ENCODE peak calls at places on chromosomes 1 and 21, in ten cellular contexts. Z is esophagus squamous epithelium; H is bronchial epithelial cell; I is Panc1; Y is CD8-positive, alpha-beta T cell; V is uterus; A is heart left ventricle; R is AG04450; T is HCT116; X is IMR-90. G is an unnamed sample.

GRCh38 chr21:45637883-45638282 is 5.6 kb upstream of the PCBP3 start:
- DNase-seq in X (no peak), R (no peak), Z (no peak), Y (no peak), T (no peak), V (no peak), A (no peak), I (no peak), H (no peak), G (no peak)

GRCh38 chr1:89657886-89658285 is 25.0 kb downstream of the LRRC8C start:
- DNase-seq in V (no peak), R (no peak), Y (no peak), T (no peak), X (peak; percentile 51), I (no peak), H (no peak), Z (no peak), A (no peak), G (no peak)

GRCh38 chr1:233959089-233959488 is 54.6 kb downstream of the SLC35F3 start:
- DNase-seq in R (no peak), I (no peak), X (no peak), A (no peak), Z (no peak), H (no peak), T (no peak), Y (no peak), V (no peak), G (no peak)

GRCh38 chr1:109620396-109620817 is 770 bp downstream of the AMPD2 start:
- DNase-seq in V (peak; percentile 66), I (no peak), X (peak; percentile 62), H (peak; percentile 31), A (no peak), Y (no peak), R (no peak), Z (no peak), T (no peak), G (peak; percentile 38)

GRCh38 chr1:30058966-30059365 is 664.4 kb downstream of the MATN1 start:
- DNase-seq in I (peak; percentile 5), V (no peak), T (peak; percentile 26), R (peak; percentile 84), A (no peak), Y (no peak), H (peak; percentile 89), X (peak; percentile 90), Z (no peak), G (peak; percentile 73)

GRCh38 chr1:189693140-189693539 is 784.5 kb downstream of the BRINP3 start:
- DNase-seq in R (no peak), X (no peak), A (no peak), Z (no peak), V (no peak), Y (no peak), T (no peak), I (no peak), H (no peak), G (no peak)

GRCh38 chr21:33944185-33944763 is 28.7 kb upstream of the ATP5PO start:
- DNase-seq in R (no peak), I (no peak), V (no peak), Y (no peak), H (no peak), T (no peak), A (no peak), Z (no peak), X (no peak), G (no peak)

GRCh38 chr1:12196641-12197482 is 30.1 kb downstream of the TNFRSF1B start:
- DNase-seq in H (no peak), Z (no peak), X (no peak), R (no peak), V (no peak), T (no peak), I (no peak), Y (no peak), A (peak; percentile 70), G (no peak)

GRCh38 chr1:2300004-2300771 is 72.1 kb downstream of the SKI start:
- DNase-seq in A (no peak), R (no peak), H (no peak), X (no peak), T (no peak), I (no peak), V (no peak), Z (no peak), Y (peak; percentile 59), G (no peak)

GRCh38 chr1:119912963-119913362 is 16.6 kb upstream of the ADAM30 start:
- DNase-seq in V (no peak), A (no peak), T (no peak), R (no peak), Z (no peak), H (no peak), X (no peak), Y (no peak), I (no peak), G (no peak)

GRCh38 chr1:76109404-76109803 is 34.9 kb downstream of the ST6GALNAC3 start:
- DNase-seq in R (no peak), H (no peak), Y (no peak), A (no peak), Z (no peak), I (no peak), X (no peak), T (no peak), V (no peak), G (no peak)

GRCh38 chr1:76109901-76110560 is 35.5 kb downstream of the ST6GALNAC3 start:
- DNase-seq in T (no peak), R (no peak), Y (no peak), V (no peak), I (no peak), A (no peak), X (no peak), Z (no peak), H (no peak), G (no peak)

GRCh38 chr1:76106719-76107235 is 32.2 kb downstream of the ST6GALNAC3 start:
- DNase-seq in Y (no peak), T (no peak), A (no peak), H (no peak), R (no peak), X (no peak), I (no peak), V (no peak), Z (no peak), G (no peak)

GRCh38 chr1:76113446-76113845 is 38.9 kb downstream of the ST6GALNAC3 start:
- DNase-seq in V (no peak), Y (no peak), R (no peak), H (no peak), A (no peak), T (no peak), X (no peak), I (no peak), Z (no peak), G (no peak)

GRCh38 chr1:76110662-76111061 is 36.1 kb downstream of the ST6GALNAC3 start:
- DNase-seq in Y (no peak), T (no peak), R (no peak), X (peak; percentile 11), Z (no peak), I (no peak), H (peak; percentile 12), A (no peak), V (no peak), G (no peak)
- H3K27me3 ChIP-seq in Y (no peaks in the 10 kb centered on the region), T (no peaks in the 10 kb centered on the region), R (no peaks in the 10 kb centered on the region), X (no peaks in the 10 kb centered on the region), Z (no peaks in the 10 kb centered on the region), I (no peaks in the 10 kb centered on the region), H (no peaks in the 10 kb centered on the region), A (no peaks in the 10 kb centered on the region), V (no peaks in the 10 kb centered on the region), G (no peaks in the 10 kb centered on the region)

DNA sequence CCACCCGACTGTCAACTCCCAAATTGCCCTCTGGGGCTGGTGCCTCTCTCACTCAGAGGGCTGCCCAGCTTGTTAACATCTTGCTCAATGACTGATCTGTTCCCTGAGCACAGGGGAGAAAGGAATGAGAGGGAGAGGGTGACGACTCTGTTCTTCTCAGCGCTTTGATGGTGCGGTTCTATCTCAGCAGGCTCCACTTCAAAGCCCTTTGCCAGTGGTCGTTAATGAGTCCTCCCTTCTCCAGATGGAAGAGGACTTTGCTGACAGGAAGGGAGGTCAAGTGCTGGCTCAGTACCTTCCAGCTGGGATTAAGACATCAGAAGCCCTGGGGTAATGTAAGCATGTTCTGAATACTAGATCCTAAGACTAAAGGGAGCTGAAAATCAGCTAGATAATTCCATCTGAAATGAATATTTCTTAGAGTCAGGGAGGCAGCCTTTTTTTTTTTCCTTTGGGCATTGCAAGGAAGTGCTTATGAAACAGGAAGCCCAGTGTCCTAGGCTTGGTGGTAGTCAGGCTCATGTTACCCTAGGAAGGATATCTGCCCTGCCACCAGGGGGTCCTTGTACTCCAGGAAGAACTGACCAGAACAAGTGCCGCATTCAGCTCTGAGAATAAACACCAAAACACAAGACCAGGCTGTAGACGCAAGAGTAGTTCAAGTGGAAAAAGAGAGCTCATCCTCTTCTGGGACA is 4.7 kb downstream of the FMOD start:
- DNase-seq in Z (no peak), H (no peak), T (no peak), Y (no peak), R (no peak), X (no peak), A (no peak), V (peak; percentile 46), I (no peak), G (no peak)
- TF ChIP-seq CTCF in Z (no peak), H (no peak), T (peak; percentile 17), Y (no peak), R (peak; percentile 2), X (no peak), A (no peak), V (no peak), I (peak; percentile 10), G (no peak)

DNA sequence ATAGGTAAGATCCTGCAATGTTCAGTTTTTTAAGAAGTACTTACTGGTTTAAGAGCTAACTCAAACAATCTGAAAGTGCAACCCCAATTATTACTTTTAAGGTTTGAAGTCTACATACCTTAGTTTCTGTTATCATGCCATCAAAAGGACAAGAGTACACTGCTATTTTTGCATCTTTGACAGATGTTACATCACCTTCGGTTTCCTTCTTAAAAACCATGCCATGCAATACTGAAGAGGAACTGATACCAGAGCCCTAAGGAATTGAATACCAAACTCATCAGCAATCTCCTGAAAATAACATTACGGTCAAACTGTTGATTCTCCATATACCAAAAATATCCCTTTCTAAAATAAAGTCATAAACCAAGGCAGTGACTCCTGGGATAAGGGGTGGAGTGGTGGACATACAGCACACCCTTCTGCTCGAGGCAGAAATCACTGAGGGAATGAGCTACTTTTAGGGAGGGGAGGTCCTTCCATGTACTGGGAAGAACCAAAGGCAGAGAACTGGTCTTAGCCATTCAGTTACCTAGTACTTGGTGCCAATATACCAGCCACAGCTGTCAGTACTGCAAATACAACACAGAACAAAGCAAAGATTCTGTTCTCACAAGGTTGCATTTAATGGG is 8.5 kb downstream of the CCT8 start:
- DNase-seq in V (no peak), A (no peak), X (no peak), H (no peak), R (no peak), T (no peak), Y (no peak), I (no peak), Z (no peak), G (no peak)
- H3K27me3 ChIP-seq in V (no peaks in the 10 kb centered on the region), A (no peaks in the 10 kb centered on the region), X (no peaks in the 10 kb centered on the region), H (no peaks in the 10 kb centered on the region), R (no peaks in the 10 kb centered on the region), T (no peaks in the 10 kb centered on the region), Y (no peaks in the 10 kb centered on the region), I (no peaks in the 10 kb centered on the region), Z (no peaks in the 10 kb centered on the region), G (no peaks in the 10 kb centered on the region)

DNA sequence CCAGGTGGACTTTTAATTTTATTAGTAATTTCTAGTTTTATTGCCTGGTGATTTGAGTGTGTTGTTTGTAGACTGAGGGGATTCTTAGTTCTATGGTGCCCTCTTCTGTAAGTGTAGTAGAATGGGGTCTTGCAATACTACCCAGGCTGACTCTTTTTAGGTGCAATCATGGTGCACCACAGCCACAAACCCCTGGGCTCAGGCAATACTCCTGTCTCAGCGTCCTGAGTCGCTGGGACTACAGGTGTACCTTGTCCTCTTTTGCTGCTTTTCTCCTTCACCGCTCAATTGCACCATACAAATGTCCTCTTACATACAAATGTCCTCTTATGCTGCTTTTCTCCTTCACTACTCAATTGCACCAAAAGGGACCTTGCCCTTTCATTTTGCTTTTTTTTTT is 43.1 kb downstream of the SCP2 start:
- DNase-seq in H (peak; percentile 28), V (no peak), X (peak; percentile 20), I (no peak), A (no peak), T (no peak), Z (no peak), R (no peak), Y (no peak), G (no peak)
- TF ChIP-seq CTCF in H (no peak), V (peak; percentile 14), X (peak; percentile 20), I (no peak), A (no peak), T (no peak), Z (no peak), R (peak; percentile 26), Y (no peak), G (peak; percentile 49)